ENCODE peak calls at places on chromosome 9, in seven cellular contexts. I, Y, M, T, V, J and D are unnamed samples.

GRCh38 chr9:125536184-125537152 is 170.5 kb downstream of the MAPKAP1 start:
- DNase-seq in M (no peak), Y (no peak), J (no peak), T (no peak), I (no peak), V (no peak), D (no peak)

GRCh38 chr9:109975574-109976327 is 195.8 kb downstream of the PALM2AKAP2 start:
- DNase-seq in T (no peak), M (no peak), Y (no peak), V (peak; percentile 28), J (no peak), I (no peak), D (no peak)

GRCh38 chr9:129141066-129142041 is 30.1 kb downstream of the PTPA start:
- DNase-seq in Y (peak; percentile 23), V (peak; percentile 89), J (no peak), M (peak; percentile 34), I (peak; percentile 70), T (peak; percentile 30), D (peak; percentile 81)

GRCh38 chr9:35482071-35482470 is 7.8 kb upstream of the RUSC2 start:
- DNase-seq in I (no peak), M (peak; percentile 7), Y (no peak), V (no peak), J (no peak), T (no peak), D (no peak)

GRCh38 chr9:93112864-93113389 is 16.9 kb downstream of the CARD19 start:
- DNase-seq in V (no peak), M (no peak), J (no peak), Y (no peak), I (peak; percentile 54), T (no peak), D (no peak)

GRCh38 chr9:79170643-79171042 is 401.1 kb upstream of the TLE4 start:
- DNase-seq in T (no peak), J (no peak), I (no peak), Y (no peak), V (no peak), M (no peak), D (no peak)

GRCh38 chr9:74666625-74667316 is 169.6 kb downstream of the RORB start:
- DNase-seq in J (no peak), I (no peak), V (no peak), T (no peak), M (no peak), Y (no peak), D (no peak)

GRCh38 chr9:98016137-98016680 is 33.1 kb downstream of the ANP32B start:
- DNase-seq in M (no peak), J (no peak), Y (no peak), T (no peak), V (no peak), I (no peak), D (no peak)

GRCh38 chr9:136694163-136694864 is 7.1 kb upstream of the AGPAT2 start:
- DNase-seq in J (no peak), T (peak; percentile 56), Y (no peak), V (no peak), M (peak; percentile 79), I (peak; percentile 85), D (peak; percentile 77)

GRCh38 chr9:133199648-133200321 is 9.3 kb downstream of the OBP2B start:
- DNase-seq in V (no peak), T (peak; percentile 73), Y (peak; percentile 80), I (peak; percentile 76), M (no peak), J (no peak), D (peak; percentile 76)

GRCh38 chr9:18353473-18353872 is 120.5 kb upstream of the ADAMTSL1 start:
- DNase-seq in J (no peak), T (no peak), I (no peak), M (no peak), Y (no peak), V (no peak), D (no peak)

GRCh38 chr9:126937444-126937843 is 22.9 kb downstream of the RALGPS1 start:
- DNase-seq in T (no peak), Y (no peak), I (no peak), J (no peak), V (no peak), M (no peak), D (no peak)

GRCh38 chr9:134929560-134930158 is 11.9 kb upstream of the FCN1 start:
- DNase-seq in J (no peak), T (no peak), Y (no peak), I (peak; percentile 11), V (no peak), M (no peak), D (no peak)

GRCh38 chr9:107480386-107480789 is 9.2 kb downstream of the KLF4 start:
- DNase-seq in J (no peak), M (no peak), T (no peak), V (peak; percentile 69), Y (no peak), I (peak; percentile 86), D (no peak)

GRCh38 chr9:99167694-99168093 is 54.0 kb downstream of the ALG2 start:
- DNase-seq in V (no peak), T (peak; percentile 35), M (no peak), Y (no peak), I (no peak), J (no peak), D (peak; percentile 72)

GRCh38 chr9:31030741-31031202 is 1353.7 kb upstream of the ACO1 start:
- DNase-seq in V (peak; percentile 38), T (no peak), I (no peak), M (peak; percentile 69), J (no peak), Y (no peak), D (no peak)

GRCh38 chr9:120412425-120412951 is 167.5 kb downstream of the CDK5RAP2 start:
- DNase-seq in T (no peak), I (no peak), V (peak; percentile 53), J (no peak), M (peak; percentile 39), Y (peak; percentile 6), D (no peak)

GRCh38 chr9:23829580-23830458 is 3.8 kb upstream of the ELAVL2 start:
- DNase-seq in V (peak; percentile 7), T (no peak), M (peak; percentile 77), I (no peak), Y (no peak), J (no peak), D (no peak)

GRCh38 chr9:15999422-16000339 is 446.8 kb downstream of the CCDC171 start:
- DNase-seq in M (no peak), I (no peak), T (no peak), J (no peak), V (peak; percentile 98), Y (no peak), D (no peak)

GRCh38 chr9:11016081-11016480 is 403.3 kb upstream of the PTPRD start:
- DNase-seq in V (no peak), M (no peak), I (no peak), T (no peak), J (no peak), Y (no peak), D (no peak)